ENCODE peak calls at places on chromosomes 11 and 22, in five cellular contexts. One of them, this sample, is unnamed.

GRCh38 chr11:65014146-65014960 is at the start of gene ARL2:
- DNase-seq in astrocyte of the cerebellum: no peak
- DNase-seq in effector memory CD8-positive, alpha-beta T cell: no peak
- DNase-seq in mesothelial cell of epicardium: no peak
- DNase-seq in epithelial cell of prostate: no peak
- DNase-seq in this sample: no peak

GRCh38 chr22:40176921-40177737 is 596 bp upstream of the TNRC6B start:
- DNase-seq in effector memory CD8-positive, alpha-beta T cell: peak
- DNase-seq in astrocyte of the cerebellum: no peak
- DNase-seq in mesothelial cell of epicardium: no peak
- DNase-seq in epithelial cell of prostate: peak
- DNase-seq in this sample: no peak

GRCh38 chr11:1337647-1338007 is 28.2 kb upstream of the TOLLIP start:
- DNase-seq in mesothelial cell of epicardium: no peak
- DNase-seq in astrocyte of the cerebellum: no peak
- DNase-seq in epithelial cell of prostate: no peak
- DNase-seq in effector memory CD8-positive, alpha-beta T cell: no peak
- DNase-seq in this sample: no peak

GRCh38 chr11:116808262-116809175 is 14.6 kb downstream of the APOA4 start:
- DNase-seq in effector memory CD8-positive, alpha-beta T cell: no peak
- DNase-seq in mesothelial cell of epicardium: no peak
- DNase-seq in epithelial cell of prostate: peak
- DNase-seq in astrocyte of the cerebellum: no peak
- DNase-seq in this sample: no peak

GRCh38 chr11:35916270-35916669 is 27.6 kb upstream of the LDLRAD3 start:
- DNase-seq in astrocyte of the cerebellum: no peak
- DNase-seq in epithelial cell of prostate: no peak
- DNase-seq in effector memory CD8-positive, alpha-beta T cell: no peak
- DNase-seq in mesothelial cell of epicardium: no peak
- DNase-seq in this sample: no peak

GRCh38 chr22:49368976-49369725 is 458.5 kb downstream of the BRD1 start:
- DNase-seq in astrocyte of the cerebellum: no peak
- DNase-seq in epithelial cell of prostate: no peak
- DNase-seq in mesothelial cell of epicardium: no peak
- DNase-seq in effector memory CD8-positive, alpha-beta T cell: no peak
- DNase-seq in this sample: no peak

GRCh38 chr11:114447892-114448291 is 8.6 kb downstream of the REXO2 start:
- DNase-seq in effector memory CD8-positive, alpha-beta T cell: no peak
- DNase-seq in astrocyte of the cerebellum: no peak
- DNase-seq in epithelial cell of prostate: no peak
- DNase-seq in mesothelial cell of epicardium: no peak
- DNase-seq in this sample: no peak

GRCh38 chr11:62546244-62546936 is at the start of gene AHNAK:
- DNase-seq in astrocyte of the cerebellum: no peak
- DNase-seq in mesothelial cell of epicardium: peak
- DNase-seq in effector memory CD8-positive, alpha-beta T cell: peak
- DNase-seq in epithelial cell of prostate: no peak
- DNase-seq in this sample: no peak

GRCh38 chr11:97754976-97755375 is 1265.8 kb upstream of the CNTN5 start:
- DNase-seq in epithelial cell of prostate: no peak
- DNase-seq in effector memory CD8-positive, alpha-beta T cell: no peak
- DNase-seq in astrocyte of the cerebellum: no peak
- DNase-seq in mesothelial cell of epicardium: no peak
- DNase-seq in this sample: no peak

GRCh38 chr22:29344137-29344536 is 28.6 kb upstream of the RASL10A start:
- DNase-seq in effector memory CD8-positive, alpha-beta T cell: no peak
- DNase-seq in epithelial cell of prostate: peak
- DNase-seq in astrocyte of the cerebellum: peak
- DNase-seq in mesothelial cell of epicardium: no peak
- DNase-seq in this sample: peak

GRCh38 chr11:126113515-126113957 is 50.9 kb upstream of the CDON start:
- DNase-seq in mesothelial cell of epicardium: no peak
- DNase-seq in astrocyte of the cerebellum: peak
- DNase-seq in epithelial cell of prostate: peak
- DNase-seq in effector memory CD8-positive, alpha-beta T cell: no peak
- DNase-seq in this sample: peak

GRCh38 chr11:128488471-128488870 is 98.9 kb downstream of the ETS1 start:
- DNase-seq in astrocyte of the cerebellum: peak
- DNase-seq in epithelial cell of prostate: no peak
- DNase-seq in mesothelial cell of epicardium: no peak
- DNase-seq in effector memory CD8-positive, alpha-beta T cell: no peak
- DNase-seq in this sample: no peak

GRCh38 chr11:17861036-17861755 is 126.6 kb downstream of the KCNC1 start:
- DNase-seq in epithelial cell of prostate: no peak
- DNase-seq in astrocyte of the cerebellum: no peak
- DNase-seq in mesothelial cell of epicardium: no peak
- DNase-seq in effector memory CD8-positive, alpha-beta T cell: no peak
- DNase-seq in this sample: no peak

GRCh38 chr22:37260939-37261338 is 16.9 kb upstream of the RAC2 start:
- DNase-seq in mesothelial cell of epicardium: no peak
- DNase-seq in effector memory CD8-positive, alpha-beta T cell: peak
- DNase-seq in astrocyte of the cerebellum: no peak
- DNase-seq in epithelial cell of prostate: no peak
- DNase-seq in this sample: no peak

GRCh38 chr11:114440971-114441810 is 1.9 kb downstream of the REXO2 start:
- DNase-seq in effector memory CD8-positive, alpha-beta T cell: no peak
- DNase-seq in epithelial cell of prostate: no peak
- DNase-seq in mesothelial cell of epicardium: no peak
- DNase-seq in astrocyte of the cerebellum: no peak
- DNase-seq in this sample: no peak

GRCh38 chr11:65423516-65424199 is 1.1 kb downstream of the NEAT1 start:
- DNase-seq in mesothelial cell of epicardium: no peak
- DNase-seq in astrocyte of the cerebellum: no peak
- DNase-seq in epithelial cell of prostate: no peak
- DNase-seq in effector memory CD8-positive, alpha-beta T cell: no peak
- DNase-seq in this sample: no peak

GRCh38 chr11:72430743-72431570 is 3.4 kb downstream of the CLPB start:
- DNase-seq in effector memory CD8-positive, alpha-beta T cell: no peak
- DNase-seq in mesothelial cell of epicardium: no peak
- DNase-seq in epithelial cell of prostate: no peak
- DNase-seq in astrocyte of the cerebellum: peak
- DNase-seq in this sample: no peak

GRCh38 chr11:27452147-27452546 is 20.4 kb downstream of the LGR4 start:
- DNase-seq in effector memory CD8-positive, alpha-beta T cell: no peak
- DNase-seq in mesothelial cell of epicardium: no peak
- DNase-seq in astrocyte of the cerebellum: no peak
- DNase-seq in epithelial cell of prostate: no peak
- DNase-seq in this sample: no peak

GRCh38 chr11:113240790-113241189 is 73.6 kb upstream of the TTC12 start:
- DNase-seq in effector memory CD8-positive, alpha-beta T cell: no peak
- DNase-seq in astrocyte of the cerebellum: no peak
- DNase-seq in epithelial cell of prostate: no peak
- DNase-seq in mesothelial cell of epicardium: no peak
- DNase-seq in this sample: no peak

GRCh38 chr11:64742087-64742939 is 1.6 kb downstream of the RASGRP2 start:
- DNase-seq in mesothelial cell of epicardium: no peak
- DNase-seq in effector memory CD8-positive, alpha-beta T cell: no peak
- DNase-seq in epithelial cell of prostate: no peak
- DNase-seq in astrocyte of the cerebellum: no peak
- DNase-seq in this sample: no peak

GRCh38 chr11:119175493-119176077 is 7.1 kb downstream of the NLRX1 start:
- DNase-seq in mesothelial cell of epicardium: no peak
- DNase-seq in epithelial cell of prostate: no peak
- DNase-seq in astrocyte of the cerebellum: no peak
- DNase-seq in effector memory CD8-positive, alpha-beta T cell: no peak
- DNase-seq in this sample: no peak

GRCh38 chr22:44090571-44090905 is 66.4 kb downstream of the PARVB start:
- DNase-seq in epithelial cell of prostate: no peak
- DNase-seq in effector memory CD8-positive, alpha-beta T cell: no peak
- DNase-seq in mesothelial cell of epicardium: no peak
- DNase-seq in astrocyte of the cerebellum: no peak
- DNase-seq in this sample: no peak

GRCh38 chr22:48423481-48423901 is 1404.2 kb downstream of the BRD1 start:
- DNase-seq in epithelial cell of prostate: no peak
- DNase-seq in astrocyte of the cerebellum: no peak
- DNase-seq in effector memory CD8-positive, alpha-beta T cell: no peak
- DNase-seq in mesothelial cell of epicardium: no peak
- DNase-seq in this sample: no peak

GRCh38 chr11:59102259-59102765 is 4.7 kb upstream of the FAM111B start:
- DNase-seq in mesothelial cell of epicardium: peak
- DNase-seq in astrocyte of the cerebellum: no peak
- DNase-seq in effector memory CD8-positive, alpha-beta T cell: peak
- DNase-seq in epithelial cell of prostate: no peak
- DNase-seq in this sample: no peak

GRCh38 chr11:36309779-36310178 is 13.7 kb downstream of the PRR5L start:
- DNase-seq in effector memory CD8-positive, alpha-beta T cell: no peak
- DNase-seq in astrocyte of the cerebellum: no peak
- DNase-seq in epithelial cell of prostate: no peak
- DNase-seq in mesothelial cell of epicardium: no peak
- DNase-seq in this sample: no peak

GRCh38 chr22:41123151-41123550 is 30.8 kb downstream of the EP300 start:
- DNase-seq in epithelial cell of prostate: no peak
- DNase-seq in astrocyte of the cerebellum: no peak
- DNase-seq in effector memory CD8-positive, alpha-beta T cell: no peak
- DNase-seq in mesothelial cell of epicardium: no peak
- DNase-seq in this sample: no peak

GRCh38 chr11:32333335-32333991 is 101.9 kb downstream of the WT1 start:
- DNase-seq in epithelial cell of prostate: no peak
- DNase-seq in mesothelial cell of epicardium: peak
- DNase-seq in astrocyte of the cerebellum: peak
- DNase-seq in effector memory CD8-positive, alpha-beta T cell: no peak
- DNase-seq in this sample: no peak

This sample was measured in epithelial cell of proximal tubule.